ENCODE peak calls at places on chromosome 3, in nine cellular contexts. V, G, L, Z, T, Q, B, O and J are unnamed samples.

GRCh38 chr3:27279153-27279552 is 90.0 kb downstream of the NEK10 start:
- DNase-seq in V (no peak), G (no peak), L (no peak), Z (peak), T (no peak), Q (no peak), B (no peak), O (no peak), J (no peak)

GRCh38 chr3:45774581-45775505 is 21.5 kb downstream of the SLC6A20 start:
- DNase-seq in V (no peak), G (no peak), L (no peak), Z (no peak), T (no peak), Q (no peak), B (no peak), O (no peak), J (no peak)

GRCh38 chr3:19531426-19531825 is 383.1 kb downstream of the KCNH8 start:
- DNase-seq in V (no peak), G (no peak), L (no peak), Z (no peak), T (no peak), Q (no peak), B (no peak), O (no peak), J (no peak)

GRCh38 chr3:157786216-157786615 is 283.0 kb upstream of the VEPH1 start:
- DNase-seq in V (no peak), G (peak), L (no peak), Z (peak), T (no peak), Q (peak), B (no peak), O (no peak), J (no peak)

GRCh38 chr3:16064660-16065414 is 109.6 kb upstream of the GALNT15 start:
- DNase-seq in V (no peak), G (peak), L (no peak), Z (peak), T (no peak), Q (peak), B (peak), O (no peak), J (no peak)

GRCh38 chr3:96986241-96986640 is 171.8 kb downstream of the EPHA6 start:
- DNase-seq in V (no peak), G (no peak), L (no peak), Z (no peak), T (no peak), Q (no peak), B (no peak), O (no peak), J (no peak)

GRCh38 chr3:4814302-4814903 is 164.8 kb upstream of the BHLHE40 start:
- DNase-seq in V (peak), G (no peak), L (no peak), Z (peak), T (no peak), Q (no peak), B (peak), O (no peak), J (no peak)

GRCh38 chr3:192864943-192865342 is 52.7 kb downstream of the MB21D2 start:
- DNase-seq in V (no peak), G (no peak), L (no peak), Z (no peak), T (no peak), Q (peak), B (peak), O (no peak), J (no peak)

GRCh38 chr3:126941721-126942270 is 41.1 kb upstream of the PLXNA1 start:
- DNase-seq in V (no peak), G (no peak), L (no peak), Z (no peak), T (no peak), Q (peak), B (no peak), O (no peak), J (no peak)

GRCh38 chr3:158830391-158830790 is 28.5 kb downstream of the MFSD1 start:
- DNase-seq in V (no peak), G (peak), L (no peak), Z (peak), T (no peak), Q (peak), B (no peak), O (no peak), J (no peak)

GRCh38 chr3:63067999-63068645 is 192.9 kb upstream of the CADPS start:
- DNase-seq in V (no peak), G (no peak), L (no peak), Z (peak), T (peak), Q (peak), B (no peak), O (no peak), J (no peak)

GRCh38 chr3:53109822-53110771 is 20.1 kb downstream of the RFT1 start:
- DNase-seq in V (no peak), G (peak), L (peak), Z (peak), T (peak), Q (peak), B (peak), O (peak), J (peak)

DNA sequence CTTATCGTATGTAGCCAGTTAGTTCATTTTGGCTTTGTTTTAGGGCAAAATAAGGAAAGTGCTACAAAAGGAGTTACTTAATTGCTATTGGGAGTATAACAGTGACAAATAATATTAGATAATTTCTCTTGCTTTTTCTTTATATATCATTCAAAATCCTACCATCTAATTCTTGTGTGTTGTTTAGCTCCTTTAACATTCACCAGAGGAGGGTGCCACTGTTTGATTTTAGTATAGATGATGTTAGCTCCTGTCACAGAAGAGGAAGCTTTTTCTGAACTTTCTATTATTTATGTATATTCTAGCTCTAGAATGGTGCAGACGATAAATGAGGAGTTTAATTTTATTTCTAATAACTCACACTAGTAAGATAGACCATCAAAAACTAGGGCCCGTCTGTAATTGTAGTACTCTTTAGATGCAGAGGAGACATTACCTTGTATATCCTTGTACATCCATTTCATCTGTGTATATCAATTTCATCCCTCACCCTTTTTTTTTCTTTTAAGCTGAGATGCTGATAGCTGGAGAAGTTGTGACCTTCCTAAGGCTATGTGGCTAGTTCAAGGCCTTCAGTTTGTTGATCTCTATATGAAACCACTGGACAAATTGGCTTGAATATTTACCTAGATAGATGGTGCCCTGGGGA is 3.0 kb downstream of the PPM1L start:
- DNase-seq in V (no peak), G (no peak), L (no peak), Z (no peak), T (no peak), Q (no peak), B (no peak), O (no peak), J (no peak)
- TF ChIP-seq CTCF in V (peak), G (no peak), L (no peak), Z (no peak), T (no peak), Q (no peak), B (no peak), O (no peak), J (no peak)

GRCh38 chr3:173747427-173747826 is 349.9 kb downstream of the NLGN1 start:
- DNase-seq in V (no peak), G (peak), L (no peak), Z (peak), T (no peak), Q (peak), B (no peak), O (no peak), J (no peak)

GRCh38 chr3:173743512-173743911 is 346.0 kb downstream of the NLGN1 start:
- DNase-seq in V (no peak), G (no peak), L (no peak), Z (no peak), T (no peak), Q (no peak), B (no peak), O (no peak), J (no peak)

GRCh38 chr3:173748140-173748539 is 350.6 kb downstream of the NLGN1 start:
- DNase-seq in V (no peak), G (no peak), L (no peak), Z (no peak), T (no peak), Q (no peak), B (no peak), O (no peak), J (no peak)

GRCh38 chr3:173744479-173744878 is 346.9 kb downstream of the NLGN1 start:
- DNase-seq in V (no peak), G (no peak), L (no peak), Z (no peak), T (no peak), Q (no peak), B (no peak), O (no peak), J (no peak)

DNA sequence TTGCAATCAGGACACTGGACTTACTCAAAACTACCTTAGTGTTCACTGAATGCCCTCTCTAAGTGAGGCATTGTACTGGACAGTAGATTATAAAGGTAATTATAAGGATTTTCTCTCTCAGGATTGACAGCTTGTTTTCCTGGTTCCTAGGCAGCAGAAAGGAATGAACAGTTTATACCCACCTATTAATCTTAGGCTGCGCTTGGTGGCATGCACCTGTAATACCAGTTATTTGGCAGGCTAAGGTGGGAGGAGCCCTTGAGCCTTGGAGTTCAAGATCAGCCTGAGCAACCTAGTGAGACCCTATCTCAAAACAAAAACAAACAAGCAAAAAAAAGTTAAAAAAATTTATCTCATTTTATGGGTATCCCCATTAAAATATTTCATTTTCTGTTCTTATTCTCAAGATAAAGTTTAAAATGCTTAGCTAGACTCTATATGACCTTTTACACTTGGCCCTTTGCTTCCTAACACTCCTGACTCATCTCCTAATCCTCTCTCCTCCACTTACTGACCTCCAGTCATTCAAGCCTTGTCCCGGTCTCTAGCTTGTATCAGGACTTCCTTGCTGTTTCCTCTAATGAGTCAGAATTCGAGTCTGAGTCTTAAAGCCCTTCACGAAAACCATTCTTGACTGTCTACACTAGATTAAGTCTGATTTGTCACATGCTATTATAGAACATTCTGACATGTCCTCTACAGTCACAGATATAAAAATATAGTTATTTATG is 348.6 kb downstream of the NLGN1 start:
- DNase-seq in V (no peak), G (peak), L (no peak), Z (peak), T (no peak), Q (peak), B (no peak), O (no peak), J (no peak)
- TF ChIP-seq CTCF in V (no peak), G (no peak), L (peak), Z (no peak), T (no peak), Q (no peak), B (no peak), O (no peak), J (no peak)

GRCh38 chr3:102532901-102533300 is 98.1 kb downstream of the ZPLD1 start:
- DNase-seq in V (no peak), G (peak), L (no peak), Z (no peak), T (no peak), Q (peak), B (no peak), O (no peak), J (no peak)

GRCh38 chr3:102537122-102537521 is 102.3 kb downstream of the ZPLD1 start:
- DNase-seq in V (no peak), G (no peak), L (no peak), Z (no peak), T (no peak), Q (no peak), B (no peak), O (no peak), J (no peak)

GRCh38 chr3:102533784-102534183 is 99.0 kb downstream of the ZPLD1 start:
- DNase-seq in V (no peak), G (no peak), L (no peak), Z (no peak), T (no peak), Q (no peak), B (no peak), O (no peak), J (no peak)

GRCh38 chr3:102531686-102532085 is 96.9 kb downstream of the ZPLD1 start:
- DNase-seq in V (no peak), G (no peak), L (no peak), Z (no peak), T (no peak), Q (no peak), B (no peak), O (no peak), J (no peak)

DNA sequence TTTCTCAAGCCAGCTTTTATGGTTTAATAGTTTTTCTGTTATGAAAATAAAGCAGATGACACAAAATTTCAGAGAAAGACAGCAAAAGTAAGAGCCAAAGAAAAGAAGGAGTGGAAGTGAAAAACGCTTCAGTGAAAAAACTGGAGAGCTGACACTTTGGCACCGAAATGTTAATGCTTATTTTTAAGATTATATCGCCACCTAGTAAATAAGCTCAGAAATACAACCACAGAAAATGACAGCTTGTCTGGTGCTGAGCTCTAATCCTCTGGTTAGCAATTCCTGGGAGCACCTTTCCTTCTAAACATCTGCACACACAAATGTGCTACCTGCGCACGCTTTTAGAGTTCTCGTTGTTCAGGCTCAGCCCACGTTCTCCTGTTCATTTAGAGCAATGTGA is 101.7 kb downstream of the ZPLD1 start:
- DNase-seq in V (no peak), G (peak), L (no peak), Z (peak), T (no peak), Q (peak), B (no peak), O (peak), J (no peak)
- TF ChIP-seq CTCF in V (peak), G (peak), L (peak), Z (peak), T (peak), Q (peak), B (peak), O (peak), J (peak)

DNA sequence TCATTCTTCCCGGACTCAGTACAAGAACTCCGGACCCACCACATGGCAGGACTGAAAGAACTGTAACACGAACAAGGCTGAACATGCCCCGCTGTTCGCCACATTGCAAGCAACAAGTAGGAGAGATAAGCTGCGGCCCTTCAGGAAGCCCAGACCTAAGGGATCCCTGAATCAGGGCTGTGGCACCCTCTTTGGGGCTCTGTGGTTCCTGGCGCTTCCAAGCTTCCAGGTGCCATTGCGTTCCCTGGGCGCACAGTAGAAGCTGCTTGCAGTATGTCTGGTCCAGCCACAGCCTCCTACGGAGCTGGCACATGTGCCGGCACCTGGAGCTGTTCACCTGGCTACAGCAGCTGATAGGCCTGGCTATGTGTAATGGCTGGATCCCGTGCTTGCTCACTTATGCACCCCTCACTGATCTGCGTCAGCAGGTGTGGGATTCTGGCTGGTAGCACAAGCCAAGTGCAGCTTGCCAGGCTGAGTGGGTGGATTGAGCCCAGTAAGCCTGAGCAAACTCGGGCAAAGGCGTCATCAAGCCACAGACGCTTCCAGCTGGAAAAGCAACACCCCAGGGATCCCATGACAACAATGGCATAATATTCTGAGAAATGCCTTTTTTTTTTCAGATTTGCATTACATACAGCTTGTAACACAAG is 748.6 kb upstream of the GBE1 start:
- DNase-seq in V (peak), G (no peak), L (peak), Z (no peak), T (no peak), Q (no peak), B (no peak), O (no peak), J (no peak)
- TF ChIP-seq CTCF in V (no peak), G (no peak), L (no peak), Z (no peak), T (no peak), Q (no peak), B (no peak), O (no peak), J (no peak)

DNA sequence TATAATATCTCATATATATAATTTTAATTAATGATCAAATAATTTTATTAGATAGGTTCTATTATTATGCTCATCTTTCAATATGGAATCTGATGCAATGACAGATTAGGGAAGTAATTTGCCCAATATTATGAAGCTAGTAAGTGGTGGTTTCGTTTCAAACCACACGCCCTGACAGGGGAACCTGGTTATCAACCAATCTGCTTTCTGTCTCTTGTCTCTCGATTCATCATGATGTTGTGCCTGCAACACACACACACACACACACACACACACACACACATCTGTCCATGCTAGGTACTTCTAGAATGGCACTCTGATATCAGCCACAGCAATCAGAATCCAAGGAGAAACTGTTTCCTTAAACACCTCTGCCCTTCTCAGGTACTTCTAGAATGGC is 128.4 kb downstream of the ZBBX start:
- DNase-seq in V (no peak), G (no peak), L (no peak), Z (no peak), T (no peak), Q (no peak), B (no peak), O (no peak), J (no peak)
- TF ChIP-seq CTCF in V (no peak), G (no peak), L (no peak), Z (no peak), T (no peak), Q (no peak), B (no peak), O (no peak), J (no peak)

DNA sequence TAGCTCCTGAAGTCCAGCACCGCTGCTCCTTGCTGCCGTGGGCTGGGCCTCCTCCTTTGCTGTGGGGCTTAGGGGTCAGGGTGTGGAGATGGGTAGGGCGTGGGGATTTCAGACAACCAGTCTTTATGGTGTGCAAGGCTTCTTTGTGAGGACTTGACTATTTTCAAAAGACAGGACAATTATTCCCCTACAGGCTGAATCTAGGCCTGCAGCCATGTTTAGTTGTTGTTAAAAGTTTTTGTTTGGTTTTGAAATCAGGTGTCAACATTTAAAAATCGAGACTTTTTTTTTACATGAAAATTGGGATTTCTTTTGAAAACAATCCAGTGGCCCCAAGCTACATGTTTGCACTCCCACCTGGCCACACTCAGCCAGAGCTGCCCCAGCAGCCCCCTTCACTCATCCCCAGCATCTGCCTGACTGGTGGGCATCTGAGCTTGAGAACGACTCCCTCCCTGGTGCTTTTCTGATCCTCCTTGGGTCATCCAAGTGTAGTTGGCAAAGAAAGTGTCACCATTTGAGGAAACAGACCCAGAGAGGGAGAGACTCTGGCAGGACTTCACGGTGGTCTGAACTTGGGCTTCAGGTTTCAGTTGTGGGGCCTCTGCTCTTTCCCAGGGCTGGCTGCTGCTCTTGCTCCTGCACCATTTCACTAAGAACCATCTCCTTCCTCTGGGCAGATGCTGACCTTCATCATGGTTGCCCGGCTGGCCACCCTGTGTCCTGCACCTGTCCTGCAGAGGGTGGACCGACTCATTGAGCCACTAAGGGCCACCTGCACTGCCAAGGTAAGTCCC is 10.4 kb downstream of the RPL32 start:
- DNase-seq in V (no peak), G (no peak), L (no peak), Z (no peak), T (no peak), Q (no peak), B (no peak), O (no peak), J (no peak)
- TF ChIP-seq CTCF in V (no peak), G (peak), L (peak), Z (peak), T (peak), Q (peak), B (no peak), O (no peak), J (peak)

DNA sequence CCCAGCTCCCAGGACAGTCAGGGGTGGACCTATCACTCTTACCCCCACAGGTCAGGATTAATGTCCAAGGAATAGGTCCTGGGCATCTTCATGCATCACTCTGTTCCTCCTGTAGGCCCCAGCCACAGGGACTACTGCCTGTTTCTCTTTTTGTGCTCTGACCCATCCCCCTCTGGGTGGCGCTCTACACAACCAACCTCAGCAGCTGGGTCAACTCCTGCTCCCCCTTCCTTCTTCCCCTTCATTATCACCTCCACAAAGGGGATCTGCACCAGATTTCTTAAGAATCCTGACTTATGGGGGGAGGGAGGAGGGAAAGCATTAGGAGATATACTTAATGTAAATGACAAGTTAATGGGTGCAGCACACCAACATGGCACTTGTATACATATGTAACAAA is 12.2 kb upstream of the TRANK1 start:
- DNase-seq in V (no peak), G (no peak), L (peak), Z (no peak), T (no peak), Q (no peak), B (no peak), O (no peak), J (no peak)
- TF ChIP-seq CTCF in V (no peak), G (peak), L (peak), Z (no peak), T (no peak), Q (no peak), B (no peak), O (no peak), J (no peak)